ENCODE peak calls at places on chromosome 1, in five cellular contexts. One of them, this sample, is unnamed.

GRCh38 chr1:30719406-30720270 is 3.7 kb downstream of the MATN1 start:
- DNase-seq in neural progenitor cell: no peak
- DNase-seq in AG04450: no peak
- DNase-seq in WERI-Rb-1: peak; percentile 80
- DNase-seq in Caco-2: no peak
- DNase-seq in this sample: no peak

GRCh38 chr1:56456426-56457101 is 122.8 kb downstream of the PLPP3 start:
- DNase-seq in neural progenitor cell: no peak
- DNase-seq in AG04450: no peak
- DNase-seq in WERI-Rb-1: no peak
- DNase-seq in Caco-2: no peak
- DNase-seq in this sample: no peak

GRCh38 chr1:173779946-173780345 is 44.5 kb upstream of the DARS2 start:
- DNase-seq in neural progenitor cell: no peak
- DNase-seq in AG04450: no peak
- DNase-seq in WERI-Rb-1: no peak
- DNase-seq in Caco-2: no peak
- DNase-seq in this sample: no peak

GRCh38 chr1:36096500-36097412 is 8.1 kb downstream of the ADPRS start:
- DNase-seq in neural progenitor cell: peak; percentile 66
- DNase-seq in AG04450: no peak
- DNase-seq in WERI-Rb-1: peak; percentile 73
- DNase-seq in Caco-2: peak; percentile 34
- DNase-seq in this sample: peak; percentile 52

GRCh38 chr1:245549981-245550701 is 395.4 kb downstream of the KIF26B start:
- DNase-seq in neural progenitor cell: peak; percentile 33
- DNase-seq in AG04450: no peak
- DNase-seq in WERI-Rb-1: no peak
- DNase-seq in Caco-2: no peak
- DNase-seq in this sample: no peak

GRCh38 chr1:59560807-59561450 is 253.8 kb upstream of the HOOK1 start:
- DNase-seq in neural progenitor cell: no peak
- DNase-seq in AG04450: no peak
- DNase-seq in WERI-Rb-1: no peak
- DNase-seq in Caco-2: no peak
- DNase-seq in this sample: no peak

GRCh38 chr1:9248341-9249262 is 14.0 kb downstream of the H6PD start:
- DNase-seq in neural progenitor cell: no peak
- DNase-seq in AG04450: no peak
- DNase-seq in WERI-Rb-1: no peak
- DNase-seq in Caco-2: no peak
- DNase-seq in this sample: no peak

GRCh38 chr1:15027515-15027948 is 126.0 kb upstream of the TMEM51 start:
- DNase-seq in neural progenitor cell: peak; percentile 67
- DNase-seq in AG04450: no peak
- DNase-seq in WERI-Rb-1: peak; percentile 74
- DNase-seq in Caco-2: peak; percentile 81
- DNase-seq in this sample: peak; percentile 57

GRCh38 chr1:183567584-183567983 is 22.7 kb downstream of the NCF2 start:
- DNase-seq in neural progenitor cell: no peak
- DNase-seq in AG04450: no peak
- DNase-seq in WERI-Rb-1: no peak
- DNase-seq in Caco-2: no peak
- DNase-seq in this sample: no peak

GRCh38 chr1:47214554-47214953 is 17.5 kb downstream of the TAL1 start:
- DNase-seq in neural progenitor cell: no peak
- DNase-seq in AG04450: no peak
- DNase-seq in WERI-Rb-1: no peak
- DNase-seq in Caco-2: no peak
- DNase-seq in this sample: no peak

GRCh38 chr1:155049651-155050559 is 1.2 kb upstream of the ADAM15 start:
- DNase-seq in neural progenitor cell: no peak
- DNase-seq in AG04450: no peak
- DNase-seq in WERI-Rb-1: no peak
- DNase-seq in Caco-2: no peak
- DNase-seq in this sample: no peak

GRCh38 chr1:181013144-181013543 is 9.5 kb downstream of the STX6 start:
- DNase-seq in neural progenitor cell: no peak
- DNase-seq in AG04450: no peak
- DNase-seq in WERI-Rb-1: no peak
- DNase-seq in Caco-2: no peak
- DNase-seq in this sample: no peak

GRCh38 chr1:49163041-49163440 is 386.4 kb upstream of the BEND5 start:
- DNase-seq in neural progenitor cell: no peak
- DNase-seq in AG04450: no peak
- DNase-seq in WERI-Rb-1: no peak
- DNase-seq in Caco-2: no peak
- DNase-seq in this sample: no peak

GRCh38 chr1:204410764-204411450 is 710 bp downstream of the PPP1R15B start:
- DNase-seq in neural progenitor cell: peak; percentile 40
- DNase-seq in AG04450: no peak
- DNase-seq in WERI-Rb-1: peak; percentile 67
- DNase-seq in Caco-2: peak; percentile 34
- DNase-seq in this sample: peak; percentile 44

GRCh38 chr1:6515771-6516170 is 24.3 kb upstream of the PLEKHG5 start:
- DNase-seq in neural progenitor cell: no peak
- DNase-seq in AG04450: no peak
- DNase-seq in WERI-Rb-1: no peak
- DNase-seq in Caco-2: no peak
- DNase-seq in this sample: no peak

GRCh38 chr1:114178940-114179339 is 25.3 kb upstream of the SYT6 start:
- DNase-seq in neural progenitor cell: no peak
- DNase-seq in AG04450: no peak
- DNase-seq in WERI-Rb-1: no peak
- DNase-seq in Caco-2: no peak
- DNase-seq in this sample: no peak

DNA sequence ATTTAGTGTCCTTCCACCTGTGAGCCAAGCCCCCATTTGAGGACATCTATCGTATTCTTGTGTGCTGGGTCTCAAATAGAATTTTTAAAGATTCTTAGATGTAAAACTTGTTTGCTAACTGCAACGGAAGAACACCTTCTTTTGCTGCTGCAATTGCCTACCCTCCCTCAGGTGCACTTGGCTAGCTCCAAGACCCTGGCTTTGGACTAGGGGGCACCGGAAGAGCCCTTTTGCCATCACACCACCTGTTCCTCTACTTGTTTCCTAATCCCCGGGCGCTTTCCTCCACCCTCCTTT is 1.1 kb upstream of the HMGN2 start:
- DNase-seq in neural progenitor cell: no peak
- DNase-seq in AG04450: no peak
- DNase-seq in WERI-Rb-1: peak; percentile 85
- DNase-seq in Caco-2: no peak
- DNase-seq in this sample: no peak
- H3K4me3 ChIP-seq in neural progenitor cell: peak overlapping the region; percentile 95
- H3K4me3 ChIP-seq in AG04450: peak overlapping the region; percentile 63
- H3K4me3 ChIP-seq in WERI-Rb-1: peak overlapping the region; percentile 92
- H3K4me3 ChIP-seq in Caco-2: peak overlapping the region; percentile 78
- H3K4me3 ChIP-seq in this sample: peak overlapping the region; percentile 59

GRCh38 chr1:192952646-192953045 is 106.5 kb downstream of the UCHL5 start:
- DNase-seq in neural progenitor cell: no peak
- DNase-seq in AG04450: no peak
- DNase-seq in WERI-Rb-1: no peak
- DNase-seq in Caco-2: no peak
- DNase-seq in this sample: no peak

GRCh38 chr1:192954705-192955265 is 104.4 kb downstream of the UCHL5 start:
- DNase-seq in neural progenitor cell: no peak
- DNase-seq in AG04450: no peak
- DNase-seq in WERI-Rb-1: no peak
- DNase-seq in Caco-2: peak; percentile 21
- DNase-seq in this sample: no peak

GRCh38 chr1:192949783-192950182 is 109.4 kb downstream of the UCHL5 start:
- DNase-seq in neural progenitor cell: peak; percentile 29
- DNase-seq in AG04450: no peak
- DNase-seq in WERI-Rb-1: no peak
- DNase-seq in Caco-2: peak; percentile 2
- DNase-seq in this sample: peak; percentile 11

GRCh38 chr1:192950926-192951325 is 108.2 kb downstream of the UCHL5 start:
- DNase-seq in neural progenitor cell: no peak
- DNase-seq in AG04450: no peak
- DNase-seq in WERI-Rb-1: no peak
- DNase-seq in Caco-2: no peak
- DNase-seq in this sample: no peak

GRCh38 chr1:192951961-192952460 is 107.1 kb downstream of the UCHL5 start:
- DNase-seq in neural progenitor cell: no peak
- DNase-seq in AG04450: peak; percentile 74
- DNase-seq in WERI-Rb-1: no peak
- DNase-seq in Caco-2: no peak
- DNase-seq in this sample: no peak
- H3K4me3 ChIP-seq in neural progenitor cell: no peak overlapping the region
- H3K4me3 ChIP-seq in AG04450: no peak overlapping the region
- H3K4me3 ChIP-seq in WERI-Rb-1: no peak overlapping the region
- H3K4me3 ChIP-seq in Caco-2: no peak overlapping the region
- H3K4me3 ChIP-seq in this sample: no peak overlapping the region

GRCh38 chr1:22142315-22143064 is 407 bp downstream of the WNT4 start:
- DNase-seq in neural progenitor cell: peak; percentile 76
- DNase-seq in AG04450: no peak
- DNase-seq in WERI-Rb-1: peak; percentile 60
- DNase-seq in Caco-2: peak; percentile 53
- DNase-seq in this sample: peak; percentile 25
- H3K4me3 ChIP-seq in neural progenitor cell: peak overlapping the region; percentile 62
- H3K4me3 ChIP-seq in AG04450: no peak overlapping the region
- H3K4me3 ChIP-seq in WERI-Rb-1: peak overlapping the region; percentile 34
- H3K4me3 ChIP-seq in Caco-2: peak overlapping the region; percentile 34
- H3K4me3 ChIP-seq in this sample: peak overlapping the region; percentile 31

GRCh38 chr1:38044224-38045215 is 2.1 kb downstream of the POU3F1 start:
- DNase-seq in neural progenitor cell: no peak
- DNase-seq in AG04450: no peak
- DNase-seq in WERI-Rb-1: no peak
- DNase-seq in Caco-2: no peak
- DNase-seq in this sample: no peak
- H3K4me3 ChIP-seq in neural progenitor cell: peak overlapping the region; percentile 92
- H3K4me3 ChIP-seq in AG04450: peak overlapping the region; percentile 49
- H3K4me3 ChIP-seq in WERI-Rb-1: peak overlapping the region; percentile 42
- H3K4me3 ChIP-seq in Caco-2: no peak overlapping the region
- H3K4me3 ChIP-seq in this sample: peak overlapping the region; percentile 11

DNA sequence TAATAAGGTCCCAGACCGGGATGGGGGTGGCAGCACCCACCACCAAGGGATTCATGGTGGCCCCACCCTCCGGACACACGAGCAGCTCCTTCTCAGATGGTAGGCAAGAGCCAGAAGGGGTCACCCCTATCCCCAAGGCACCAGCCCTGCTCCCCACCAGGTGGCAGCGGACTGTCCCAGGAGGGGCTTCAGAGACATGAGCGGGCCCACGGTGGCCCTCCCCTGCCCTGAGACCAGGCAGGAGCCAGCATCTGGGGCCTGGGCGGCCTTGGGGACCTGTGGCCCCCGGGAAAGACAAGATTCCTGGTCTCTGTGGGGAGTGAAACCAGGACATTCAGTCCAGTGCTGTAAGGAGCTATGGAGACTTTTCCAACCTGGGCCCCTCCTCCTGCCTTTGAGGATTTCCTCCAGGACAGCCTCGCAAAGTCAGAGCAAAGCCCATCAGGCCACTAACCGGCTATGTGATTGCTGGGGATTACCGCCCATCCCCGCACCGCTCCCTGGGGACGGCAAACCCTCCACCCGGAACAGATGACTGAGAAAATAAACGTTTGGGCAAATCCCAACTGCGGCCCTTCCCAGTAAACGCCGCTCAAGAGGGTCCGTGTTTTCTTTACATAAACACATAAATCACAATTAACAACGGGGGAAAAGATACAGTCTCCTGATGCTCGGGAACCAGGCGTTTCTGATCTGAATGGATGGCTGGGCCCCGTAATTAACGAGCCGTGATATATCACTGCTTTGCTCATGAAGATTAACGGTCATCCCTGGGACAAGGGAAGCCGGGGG is 50.9 kb upstream of the ARHGEF16 start:
- DNase-seq in neural progenitor cell: peak; percentile 74
- DNase-seq in AG04450: no peak
- DNase-seq in WERI-Rb-1: peak; percentile 89
- DNase-seq in Caco-2: peak; percentile 13
- DNase-seq in this sample: no peak
- H3K4me3 ChIP-seq in neural progenitor cell: no peak overlapping the region
- H3K4me3 ChIP-seq in AG04450: no peak overlapping the region
- H3K4me3 ChIP-seq in WERI-Rb-1: peak overlapping the region; percentile 15
- H3K4me3 ChIP-seq in Caco-2: no peak overlapping the region
- H3K4me3 ChIP-seq in this sample: no peak overlapping the region

DNA sequence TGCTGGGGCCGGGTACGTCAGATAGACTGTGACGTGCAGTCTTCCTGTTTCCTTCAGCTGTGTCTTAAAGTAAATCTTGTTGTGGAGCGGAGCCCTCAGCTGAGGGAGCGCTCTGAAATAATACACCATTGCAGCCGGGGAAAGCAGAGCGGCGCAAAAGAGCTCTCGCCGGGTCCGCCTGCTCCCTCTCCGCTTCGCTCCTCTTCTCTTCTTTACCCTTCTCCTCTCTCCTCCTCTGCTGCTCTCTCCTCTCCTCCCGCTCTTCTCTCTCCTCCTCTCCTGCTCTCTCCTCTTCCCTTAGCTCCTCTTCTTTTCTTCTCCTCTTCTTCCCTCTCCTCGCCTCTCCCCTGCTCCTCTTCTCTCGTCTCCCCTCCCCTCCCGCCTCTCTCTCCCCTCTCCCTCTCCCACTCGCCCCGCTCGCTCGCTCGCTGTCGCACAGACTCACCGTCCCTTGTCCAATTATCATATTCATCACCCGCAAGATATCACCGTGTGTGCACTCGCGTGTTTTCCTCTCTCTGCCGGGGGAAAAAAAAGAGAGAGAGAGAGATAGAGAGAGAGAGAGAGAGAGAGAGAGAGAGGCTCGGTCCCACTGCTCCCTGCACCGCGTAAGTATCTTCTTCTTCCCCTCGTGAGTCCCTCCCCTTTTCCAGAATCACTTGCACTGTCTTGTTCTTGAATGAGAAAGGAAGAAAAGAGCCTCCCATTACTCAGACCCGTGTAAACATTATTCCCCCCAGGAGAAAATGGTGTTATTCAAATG is at the start of gene PROX1:
- DNase-seq in neural progenitor cell: peak; percentile 94
- DNase-seq in AG04450: peak; percentile 47
- DNase-seq in WERI-Rb-1: peak; percentile 87
- DNase-seq in Caco-2: peak; percentile 87
- DNase-seq in this sample: peak; percentile 93
- H3K4me3 ChIP-seq in neural progenitor cell: peak within 1 kb of the TSS; percentile 77
- H3K4me3 ChIP-seq in AG04450: peak within 1 kb of the TSS; percentile 65
- H3K4me3 ChIP-seq in WERI-Rb-1: peak within 1 kb of the TSS; percentile 76
- H3K4me3 ChIP-seq in Caco-2: peak within 1 kb of the TSS; percentile 63
- H3K4me3 ChIP-seq in this sample: peak within 1 kb of the TSS; percentile 92